ENCODE peak calls at places on chromosomes 16 and 17, in seven cellular contexts. Y is pancreas, I is GM13977, Z is HFFc6, U is A549, H is mucosa of descending colon, E is H9. G is an unnamed sample.

GRCh38 chr16:66918803-66919568 is at the start of gene CDH16:
- DNase-seq in I (no peak), H (no peak), Y (no peak), Z (no peak), E (no peak), U (no peak), G (no peak)

GRCh38 chr17:7048968-7049367 is 5.1 kb upstream of the SLC16A11 start:
- DNase-seq in E (no peak), H (no peak), I (no peak), Y (no peak), U (no peak), Z (no peak), G (no peak)

GRCh38 chr17:44097110-44097810 is 26.2 kb downstream of the HDAC5 start:
- DNase-seq in E (no peak), Z (peak), H (no peak), Y (no peak), U (peak), I (no peak), G (no peak)

GRCh38 chr17:30449480-30449879 is 27.7 kb upstream of the GOSR1 start:
- DNase-seq in Z (no peak), Y (no peak), E (no peak), I (no peak), U (no peak), H (no peak), G (no peak)

GRCh38 chr16:85839681-85840240 is 40.3 kb downstream of the COX4I1 start:
- DNase-seq in H (no peak), E (no peak), Y (no peak), I (no peak), Z (no peak), U (no peak), G (no peak)

GRCh38 chr17:9406046-9406631 is 169.5 kb downstream of the STX8 start:
- DNase-seq in U (no peak), E (no peak), Z (no peak), I (no peak), Y (no peak), H (no peak), G (no peak)

GRCh38 chr16:89863741-89864391 is 9.5 kb upstream of the TCF25 start:
- DNase-seq in Z (no peak), U (no peak), E (no peak), Y (peak), H (no peak), I (peak), G (peak)

GRCh38 chr17:46832945-46833839 is 14.7 kb upstream of the WNT3 start:
- DNase-seq in E (peak), H (no peak), I (no peak), Y (no peak), U (no peak), Z (peak), G (no peak)

GRCh38 chr16:51146256-51146924 is 4.7 kb downstream of the SALL1 start:
- DNase-seq in Z (peak), H (no peak), U (no peak), Y (no peak), E (no peak), I (no peak), G (no peak)

GRCh38 chr16:58306327-58306726 is 11.5 kb upstream of the PRSS54 start:
- DNase-seq in Y (no peak), I (no peak), E (no peak), U (peak), Z (peak), H (no peak), G (no peak)

GRCh38 chr17:13393841-13394710 is 207.7 kb downstream of the HS3ST3A1 start:
- DNase-seq in Y (no peak), E (no peak), I (no peak), U (no peak), H (no peak), Z (peak), G (no peak)

GRCh38 chr16:67653131-67654068 is 6.7 kb downstream of the ACD start:
- DNase-seq in E (no peak), I (no peak), U (no peak), Z (no peak), H (no peak), Y (no peak), G (no peak)

GRCh38 chr17:42055496-42055895 is 5.1 kb upstream of the C17orf113 start:
- DNase-seq in Z (no peak), E (peak), Y (no peak), I (no peak), H (no peak), U (no peak), G (no peak)

GRCh38 chr17:29155966-29156338 is 24.2 kb downstream of the MYO18A start:
- DNase-seq in Z (no peak), I (no peak), E (peak), Y (no peak), H (no peak), U (no peak), G (no peak)

GRCh38 chr17:42459256-42459982 is 741 bp downstream of the ATP6V0A1 start:
- DNase-seq in I (peak), Y (peak), H (peak), Z (peak), U (peak), E (peak), G (no peak)

GRCh38 chr16:79316004-79316458 is 284.5 kb downstream of the MAF start:
- DNase-seq in E (no peak), I (no peak), U (no peak), Z (no peak), Y (no peak), H (no peak), G (peak)

DNA sequence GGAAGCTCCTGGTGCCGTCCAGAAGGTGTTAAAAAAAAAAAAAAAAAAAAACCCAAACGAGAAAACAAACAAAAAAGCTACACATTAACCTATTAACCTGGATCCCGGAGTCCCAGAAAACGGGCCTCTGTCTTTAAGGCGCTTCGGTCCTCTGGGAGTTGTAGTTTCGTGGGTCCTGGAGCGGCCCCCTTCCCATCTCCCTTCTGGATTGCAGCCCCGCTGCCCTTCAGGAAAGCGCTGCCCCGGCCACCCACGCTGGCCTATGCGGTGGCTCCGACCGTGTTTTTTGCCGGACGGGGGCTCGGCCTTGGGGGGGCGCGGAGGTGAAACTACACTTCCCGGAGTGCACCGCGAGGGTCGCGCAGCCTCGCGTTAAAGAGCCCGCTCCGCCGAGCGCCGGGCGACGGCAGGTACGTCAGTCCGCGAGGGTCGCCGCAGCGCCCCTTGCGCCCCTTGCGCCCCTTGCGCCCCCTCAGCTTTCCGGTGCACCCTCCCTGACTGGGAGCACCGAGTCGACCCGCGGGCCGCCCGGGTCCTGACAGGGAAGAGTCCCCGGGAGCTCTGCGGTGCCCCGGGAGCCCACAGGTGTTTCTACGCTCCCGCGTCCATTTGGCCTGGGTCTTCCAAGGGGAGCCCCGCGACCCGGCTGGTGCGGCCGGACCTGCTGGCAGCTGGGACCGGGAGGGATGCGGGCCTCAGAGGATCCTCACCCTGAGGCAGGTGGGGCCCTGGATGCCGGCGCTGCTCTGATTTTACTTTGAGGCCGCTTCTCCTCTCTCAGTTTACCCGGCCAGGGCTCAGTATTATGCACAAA is at the start of gene FCSK:
- DNase-seq in Z (no peak), U (peak), E (peak), I (peak), Y (peak), H (peak), G (peak)
- TF ChIP-seq CTCF in Z (peak), U (peak), E (peak), I (peak), Y (no peak), H (no peak), G (peak)

GRCh38 chr16:2467301-2468141 is 3.6 kb upstream of the NTN3 start:
- DNase-seq in I (peak), Y (no peak), H (peak), Z (peak), U (peak), E (peak), G (peak)
- TF ChIP-seq CTCF in I (peak), Y (no peak), H (no peak), Z (peak), U (no peak), E (peak), G (peak)

GRCh38 chr16:87747626-87748025 is 18.2 kb downstream of the KLHDC4 start:
- DNase-seq in U (no peak), Y (no peak), E (peak), Z (no peak), I (no peak), H (no peak), G (no peak)
- TF ChIP-seq CTCF in U (no peak), Y (no peak), E (peak), Z (no peak), I (no peak), H (no peak), G (no peak)

GRCh38 chr16:4253394-4254150 is 11.7 kb upstream of the SRL start:
- DNase-seq in U (peak), I (peak), Y (peak), E (peak), H (peak), Z (peak), G (peak)
- TF ChIP-seq CTCF in U (no peak), I (no peak), Y (no peak), E (no peak), H (no peak), Z (peak), G (no peak)

GRCh38 chr16:1782408-1783247 is at the start of the genes NUBP2 and SPSB3:
- DNase-seq in E (peak), H (peak), I (peak), Y (peak), U (peak), Z (peak), G (peak)
- TF ChIP-seq CTCF in E (no peak), H (peak), I (no peak), Y (no peak), U (no peak), Z (no peak), G (no peak)

GRCh38 chr17:37717627-37718382 is 27.1 kb downstream of the HNF1B start:
- DNase-seq in I (no peak), Y (no peak), E (no peak), Z (no peak), H (no peak), U (no peak), G (no peak)

GRCh38 chr17:37713028-37713431 is 31.8 kb downstream of the HNF1B start:
- DNase-seq in Y (peak), E (no peak), U (peak), Z (no peak), I (no peak), H (no peak), G (no peak)

GRCh38 chr17:37718383-37719048 is 26.3 kb downstream of the HNF1B start:
- DNase-seq in Z (no peak), U (peak), E (no peak), H (no peak), I (no peak), Y (no peak), G (no peak)

GRCh38 chr17:37713624-37714023 is 31.2 kb downstream of the HNF1B start:
- DNase-seq in E (no peak), I (no peak), Z (no peak), H (no peak), U (no peak), Y (peak), G (no peak)

GRCh38 chr17:37714897-37715296 is 30.0 kb downstream of the HNF1B start:
- DNase-seq in H (no peak), I (no peak), U (peak), Z (no peak), Y (no peak), E (no peak), G (no peak)
- TF ChIP-seq CTCF in H (no peak), I (no peak), U (peak), Z (no peak), Y (no peak), E (no peak), G (no peak)

GRCh38 chr17:61404702-61405046 is 5.0 kb downstream of the TBX2 start:
- DNase-seq in Z (no peak), U (no peak), H (no peak), I (no peak), E (no peak), Y (no peak), G (no peak)
- TF ChIP-seq CTCF in Z (no peak), U (no peak), H (no peak), I (no peak), E (no peak), Y (no peak), G (no peak)

GRCh38 chr17:66448008-66448644 is 145.7 kb downstream of the PRKCA start:
- DNase-seq in E (no peak), H (no peak), U (no peak), I (no peak), Y (no peak), Z (no peak), G (no peak)

GRCh38 chr17:66450857-66451158 is 148.4 kb downstream of the PRKCA start:
- DNase-seq in Z (no peak), H (no peak), U (no peak), E (no peak), I (no peak), Y (no peak), G (no peak)

GRCh38 chr17:66449418-66449977 is 147.1 kb downstream of the PRKCA start:
- DNase-seq in Z (no peak), H (no peak), Y (no peak), U (no peak), I (no peak), E (no peak), G (no peak)

GRCh38 chr17:66450008-66450856 is 147.8 kb downstream of the PRKCA start:
- DNase-seq in Z (no peak), U (no peak), H (no peak), I (no peak), Y (no peak), E (no peak), G (no peak)

DNA sequence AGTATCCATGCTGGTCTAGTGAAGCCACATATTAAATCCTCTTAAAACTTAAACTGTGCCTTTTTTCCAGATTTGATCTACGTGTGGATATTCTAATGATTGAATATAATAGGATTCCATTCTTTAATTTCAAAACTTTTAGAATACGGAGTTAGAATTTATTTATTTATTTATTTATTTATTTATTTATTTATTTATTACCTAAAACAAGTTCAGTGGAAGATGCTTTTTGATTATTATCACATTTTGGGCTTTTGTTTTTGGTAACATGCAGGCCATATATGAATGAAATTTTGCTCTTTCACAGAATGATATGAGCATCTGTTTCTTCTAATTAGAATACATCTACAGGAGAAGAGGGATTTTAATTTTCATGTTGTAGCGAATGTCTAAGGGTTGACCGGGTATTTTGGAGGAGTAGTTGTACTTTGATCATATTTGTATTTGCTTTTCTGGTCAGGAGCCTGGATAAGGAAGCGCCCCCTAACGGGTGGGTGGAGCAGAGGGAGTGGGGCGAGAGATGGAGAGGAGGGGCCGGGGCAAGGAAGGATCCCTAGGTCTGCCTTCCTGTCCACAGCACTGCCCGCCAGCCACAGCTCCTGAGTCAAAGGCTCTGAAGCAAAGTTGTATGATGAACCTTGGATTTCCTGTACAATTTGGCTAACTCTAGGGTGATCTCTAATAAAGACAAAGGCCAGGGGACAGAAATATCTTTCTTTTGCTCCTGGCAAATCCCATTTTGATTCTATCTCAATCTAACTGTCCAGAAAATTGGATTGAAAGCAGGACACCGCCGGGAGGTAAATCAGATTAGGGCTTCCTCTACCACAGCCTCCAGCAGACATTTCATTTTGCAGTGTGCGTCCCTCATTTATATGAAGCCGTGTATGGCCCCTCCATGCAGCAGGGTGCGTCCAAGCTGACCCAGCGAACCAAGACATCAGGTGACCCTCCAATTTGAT is 149.1 kb downstream of the PRKCA start:
- DNase-seq in E (peak), I (no peak), H (peak), Y (peak), U (peak), Z (no peak), G (no peak)
- TF ChIP-seq CTCF in E (peak), I (no peak), H (no peak), Y (peak), U (peak), Z (peak), G (peak)

GRCh38 chr16:64621616-64622015 is 500.2 kb downstream of the CDH11 start:
- DNase-seq in U (no peak), E (no peak), Z (no peak), Y (no peak), H (no peak), I (no peak), G (no peak)

GRCh38 chr16:64626771-64627170 is 495.1 kb downstream of the CDH11 start:
- DNase-seq in E (no peak), Y (no peak), H (no peak), U (no peak), I (no peak), Z (no peak), G (no peak)

GRCh38 chr16:64627781-64628180 is 494.1 kb downstream of the CDH11 start:
- DNase-seq in Z (no peak), U (no peak), I (no peak), Y (no peak), H (no peak), E (no peak), G (no peak)

GRCh38 chr16:64629622-64630021 is 492.2 kb downstream of the CDH11 start:
- DNase-seq in H (no peak), I (no peak), Z (no peak), E (no peak), Y (no peak), U (no peak), G (no peak)

GRCh38 chr16:64627288-64627687 is 494.6 kb downstream of the CDH11 start:
- DNase-seq in U (no peak), Z (no peak), H (no peak), I (no peak), Y (no peak), E (peak), G (no peak)
- TF ChIP-seq CTCF in U (no peak), Z (no peak), H (no peak), I (no peak), Y (no peak), E (peak), G (no peak)

DNA sequence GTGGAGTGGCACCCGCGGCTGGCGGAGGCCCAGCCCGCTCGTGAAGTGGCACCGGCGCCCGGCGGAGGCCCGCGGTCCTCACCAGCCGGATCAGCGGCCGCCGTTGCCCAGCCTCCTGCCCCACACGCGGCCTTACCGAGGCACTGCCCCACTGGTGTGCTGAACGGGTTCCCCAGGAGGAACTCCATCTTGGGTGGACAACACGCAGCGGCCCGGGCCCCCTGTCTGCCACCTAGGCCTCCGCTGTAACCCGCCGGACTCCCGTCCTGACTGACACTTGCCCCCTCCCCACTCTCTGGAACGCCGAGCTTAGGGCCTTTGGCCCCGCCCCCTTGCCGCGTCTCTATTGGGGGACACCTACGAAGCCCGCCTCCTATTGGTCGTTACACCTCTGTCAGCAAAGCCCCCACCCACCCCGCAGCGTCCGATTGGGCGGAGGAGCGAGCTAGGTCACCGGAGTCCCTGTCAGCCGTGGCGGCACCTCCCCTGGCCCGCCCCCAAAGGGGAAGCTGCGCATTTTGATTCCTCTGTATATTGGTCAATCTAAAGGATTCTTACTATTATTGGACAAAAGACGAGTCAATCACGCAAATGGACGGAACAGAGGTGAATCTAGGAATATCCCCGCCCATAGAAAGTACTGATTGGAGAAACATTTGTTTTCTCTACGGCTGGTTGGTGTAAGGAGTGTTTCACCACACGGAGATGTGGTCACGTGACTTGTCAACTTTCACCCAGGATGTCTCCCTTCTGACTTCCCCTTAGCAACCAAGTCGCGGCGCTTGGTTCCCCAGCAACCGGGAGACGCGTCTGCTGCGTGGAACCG is at the start of the genes DRC3 and TOM1L2:
- DNase-seq in E (peak), U (peak), I (peak), Y (peak), H (peak), Z (peak), G (peak)
- TF ChIP-seq CTCF in E (no peak), U (no peak), I (no peak), Y (no peak), H (no peak), Z (peak), G (no peak)